ENCODE peak calls at places on chromosome 14, in six cellular contexts. Q is K562, P is testis, Z is heart left ventricle, U is transverse colon, F is ovary. S is an unnamed sample.

GRCh38 chr14:58605465-58605864 is 32.3 kb upstream of the DACT1 start:
- DNase-seq in Q (no peak), P (no peak), Z (no peak), U (no peak), F (no peak), S (no peak)

GRCh38 chr14:39626589-39627576 is 194.7 kb upstream of the FBXO33 start:
- DNase-seq in Q (no peak), P (no peak), Z (no peak), U (no peak), F (no peak), S (no peak)

GRCh38 chr14:96762650-96763049 is 34.5 kb upstream of the VRK1 start:
- DNase-seq in Q (peak), P (peak), Z (no peak), U (no peak), F (no peak), S (peak)

GRCh38 chr14:25526290-25526689 is 476.3 kb upstream of the STXBP6 start:
- DNase-seq in Q (no peak), P (no peak), Z (no peak), U (no peak), F (no peak), S (no peak)

GRCh38 chr14:76514599-76514998 is 138.7 kb downstream of the ESRRB start:
- DNase-seq in Q (peak), P (no peak), Z (no peak), U (no peak), F (no peak), S (peak)

GRCh38 chr14:68786491-68787234 is 6.2 kb downstream of the ZFP36L1 start:
- DNase-seq in Q (no peak), P (peak), Z (peak), U (no peak), F (no peak), S (peak)

GRCh38 chr14:30551460-30551859 is 7.5 kb upstream of the G2E3 start:
- DNase-seq in Q (no peak), P (no peak), Z (no peak), U (no peak), F (no peak), S (no peak)

GRCh38 chr14:23403139-23403438 is 5.0 kb downstream of the MYH6 start:
- DNase-seq in Q (no peak), P (no peak), Z (no peak), U (no peak), F (no peak), S (no peak)

GRCh38 chr14:52834440-52834842 is 43.0 kb upstream of the GNPNAT1 start:
- DNase-seq in Q (no peak), P (no peak), Z (no peak), U (no peak), F (no peak), S (no peak)

GRCh38 chr14:29805415-29806123 is 122.1 kb downstream of the PRKD1 start:
- DNase-seq in Q (peak), P (peak), Z (peak), U (peak), F (peak), S (peak)

GRCh38 chr14:40983604-40984003 is 623.1 kb upstream of the LRFN5 start:
- DNase-seq in Q (no peak), P (no peak), Z (no peak), U (no peak), F (no peak), S (no peak)

GRCh38 chr14:58873228-58873953 is 235.6 kb downstream of the DACT1 start:
- DNase-seq in Q (no peak), P (no peak), Z (no peak), U (peak), F (no peak), S (no peak)

GRCh38 chr14:63614964-63615363 is 26.7 kb downstream of the WDR89 start:
- DNase-seq in Q (no peak), P (no peak), Z (no peak), U (no peak), F (no peak), S (no peak)

GRCh38 chr14:69554500-69554899 is 20.2 kb downstream of the CCDC177 start:
- DNase-seq in Q (no peak), P (peak), Z (no peak), U (no peak), F (no peak), S (no peak)

GRCh38 chr14:55015006-55015405 is 11.9 kb downstream of the WDHD1 start:
- DNase-seq in Q (no peak), P (no peak), Z (no peak), U (no peak), F (no peak), S (no peak)

GRCh38 chr14:44149597-44149996 is 357.5 kb downstream of the FSCB start:
- DNase-seq in Q (no peak), P (peak), Z (no peak), U (no peak), F (no peak), S (peak)

GRCh38 chr14:61467281-61467680 is 145.9 kb downstream of the PRKCH start:
- DNase-seq in Q (no peak), P (no peak), Z (peak), U (no peak), F (no peak), S (no peak)

GRCh38 chr14:68164723-68165122 is 345.1 kb downstream of the RAD51B start:
- DNase-seq in Q (no peak), P (no peak), Z (no peak), U (no peak), F (no peak), S (no peak)

GRCh38 chr14:43005807-43006206 is 1399.1 kb downstream of the LRFN5 start:
- DNase-seq in Q (no peak), P (peak), Z (no peak), U (no peak), F (no peak), S (no peak)

GRCh38 chr14:47276931-47277330 is 398.5 kb downstream of the MDGA2 start:
- DNase-seq in Q (no peak), P (no peak), Z (no peak), U (no peak), F (no peak), S (no peak)

GRCh38 chr14:84090837-84091236 is 1439.1 kb upstream of the FLRT2 start:
- DNase-seq in Q (no peak), P (peak), Z (no peak), U (no peak), F (no peak), S (no peak)

GRCh38 chr14:54105406-54105805 is 148.8 kb upstream of the BMP4 start:
- DNase-seq in Q (no peak), P (no peak), Z (no peak), U (no peak), F (no peak), S (no peak)

GRCh38 chr14:68922886-68923285 is 56.2 kb downstream of the ACTN1 start:
- DNase-seq in Q (no peak), P (no peak), Z (no peak), U (no peak), F (no peak), S (no peak)

GRCh38 chr14:41549821-41550597 is 56.7 kb upstream of the LRFN5 start:
- DNase-seq in Q (no peak), P (no peak), Z (no peak), U (no peak), F (no peak), S (no peak)

GRCh38 chr14:67748312-67748711 is 46.6 kb downstream of the RDH12 start:
- DNase-seq in Q (no peak), P (no peak), Z (no peak), U (no peak), F (no peak), S (no peak)

GRCh38 chr14:72647782-72648181 is 246.1 kb downstream of the DPF3 start:
- DNase-seq in Q (no peak), P (no peak), Z (no peak), U (no peak), F (no peak), S (no peak)

GRCh38 chr14:106802413-106803364 is 1276.3 kb downstream of the TMEM121 start:
- DNase-seq in Q (no peak), P (no peak), Z (no peak), U (peak), F (no peak), S (no peak)

GRCh38 chr14:64645220-64645891 is 58.9 kb upstream of the PLEKHG3 start:
- DNase-seq in Q (no peak), P (no peak), Z (no peak), U (no peak), F (peak), S (no peak)

GRCh38 chr14:76773188-76773885 is 12.1 kb downstream of the VASH1 start:
- DNase-seq in Q (peak), P (peak), Z (peak), U (peak), F (peak), S (peak)

GRCh38 chr14:45057349-45057748 is 26.6 kb upstream of the PRPF39 start:
- DNase-seq in Q (no peak), P (no peak), Z (no peak), U (no peak), F (no peak), S (no peak)

GRCh38 chr14:45201908-45202307 is 51.1 kb downstream of the MIS18BP1 start:
- DNase-seq in Q (peak), P (peak), Z (no peak), U (no peak), F (no peak), S (peak)

GRCh38 chr14:68634346-68634745 is 158.5 kb downstream of the ZFP36L1 start:
- DNase-seq in Q (no peak), P (no peak), Z (no peak), U (no peak), F (no peak), S (no peak)

GRCh38 chr14:24429395-24430142 is at the start of the genes CBLN3 and KHNYN:
- DNase-seq in Q (peak), P (peak), Z (peak), U (peak), F (peak), S (peak)

GRCh38 chr14:69038449-69039286 is 59.6 kb upstream of the ACTN1 start:
- DNase-seq in Q (no peak), P (no peak), Z (no peak), U (no peak), F (no peak), S (no peak)

GRCh38 chr14:25197885-25198284 is 147.9 kb upstream of the STXBP6 start:
- DNase-seq in Q (no peak), P (no peak), Z (no peak), U (no peak), F (no peak), S (no peak)

GRCh38 chr14:51744372-51745150 is 92.9 kb downstream of the FRMD6 start:
- DNase-seq in Q (no peak), P (no peak), Z (no peak), U (no peak), F (no peak), S (no peak)

GRCh38 chr14:77219591-77219990 is 38.0 kb downstream of the TMEM63C start:
- DNase-seq in Q (no peak), P (peak), Z (no peak), U (no peak), F (no peak), S (no peak)

DNA sequence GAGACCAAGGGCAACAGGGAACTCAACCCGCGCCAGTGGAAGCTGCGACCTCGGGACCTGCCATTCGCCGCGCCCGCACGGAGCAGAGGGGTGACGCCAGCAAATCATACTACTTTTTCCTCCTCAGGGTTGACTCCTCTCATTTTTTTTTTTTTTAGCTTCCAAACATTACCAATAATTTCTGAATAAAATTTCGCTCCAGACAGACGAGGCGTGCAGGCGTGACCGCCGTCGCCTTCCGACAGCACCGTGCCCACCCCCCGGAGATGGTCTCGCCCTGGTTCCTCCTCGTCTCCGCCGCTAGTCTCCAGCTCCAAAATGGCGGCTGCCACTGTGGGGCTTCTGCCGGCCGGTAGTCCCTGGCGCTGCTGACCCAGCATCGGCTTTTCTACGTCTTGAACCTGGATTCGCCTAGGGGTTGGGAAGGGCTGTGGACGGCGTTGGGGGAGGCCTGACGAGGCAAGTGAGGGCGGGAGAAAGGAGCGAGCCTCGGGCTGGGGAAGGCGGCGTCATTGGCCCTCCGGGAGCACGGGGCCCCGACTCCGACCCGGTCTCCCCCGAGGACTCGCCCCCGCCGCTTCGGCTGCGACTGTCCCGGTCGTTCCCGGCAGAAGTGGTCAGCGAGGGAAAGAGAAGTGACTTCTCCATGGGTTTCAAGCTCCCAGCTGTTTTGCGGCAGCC is at the start of the genes CPSF2 and NDUFB1:
- DNase-seq in Q (peak), P (peak), Z (peak), U (peak), F (peak), S (peak)
- TF ChIP-seq POLR2A in Q (peak), P (no peak), Z (no peak), U (peak), F (peak), S (peak)

GRCh38 chr14:35403397-35404245 is 928 bp downstream of the NFKBIA start:
- DNase-seq in Q (peak), P (peak), Z (peak), U (peak), F (peak), S (peak)
- TF ChIP-seq POLR2A in Q (no peak), P (no peak), Z (no peak), U (peak), F (peak), S (peak)

DNA sequence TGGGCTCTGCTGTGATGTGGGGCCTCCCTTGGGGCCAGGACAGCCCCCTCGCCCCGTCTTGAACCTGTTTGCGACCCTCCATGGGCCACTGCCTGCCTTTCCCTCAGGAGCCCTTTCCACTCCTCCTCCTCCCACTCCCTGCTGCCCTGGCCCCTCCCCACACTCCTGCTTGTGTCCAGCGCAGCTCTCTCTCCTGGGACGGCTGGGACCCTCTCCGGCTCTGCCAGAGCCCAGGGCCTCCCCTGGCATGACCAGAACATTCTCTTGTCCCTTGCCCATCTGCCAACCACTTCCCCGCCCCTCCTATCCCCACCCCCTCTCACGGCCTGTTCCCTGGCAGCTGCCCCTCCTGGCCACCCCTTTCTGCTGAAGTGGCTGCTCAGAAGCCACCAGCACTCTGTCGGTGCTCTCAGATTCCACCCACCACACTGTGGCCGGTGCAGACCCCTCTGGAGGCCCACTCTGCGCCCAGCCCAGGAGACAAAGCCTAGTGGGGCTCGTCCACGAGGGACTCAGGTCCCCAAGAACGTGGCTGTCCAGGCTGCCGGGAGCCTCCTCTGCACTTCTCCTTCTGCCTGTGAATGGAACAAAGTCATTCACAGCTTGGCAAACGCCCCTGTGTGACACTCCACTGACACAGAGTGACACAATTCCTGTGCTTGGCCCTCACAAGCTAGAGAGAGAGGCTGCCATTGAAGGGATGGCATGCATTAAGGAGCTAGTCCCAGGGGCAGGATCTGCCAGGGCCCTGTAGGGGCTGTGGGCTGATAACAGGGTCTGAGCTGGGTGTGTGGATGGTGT is 1.4 kb downstream of the ASPG start:
- DNase-seq in Q (no peak), P (no peak), Z (peak), U (peak), F (peak), S (no peak)
- TF ChIP-seq POLR2A in Q (no peak), P (no peak), Z (no peak), U (peak), F (no peak), S (no peak)

GRCh38 chr14:105431256-105431655 is 11.6 kb downstream of the MTA1 start:
- DNase-seq in Q (no peak), P (no peak), Z (no peak), U (no peak), F (no peak), S (no peak)

GRCh38 chr14:105432657-105433056 is 13.0 kb downstream of the MTA1 start:
- DNase-seq in Q (no peak), P (no peak), Z (no peak), U (no peak), F (no peak), S (no peak)

GRCh38 chr14:105430042-105430441 is 10.4 kb downstream of the MTA1 start:
- DNase-seq in Q (no peak), P (no peak), Z (no peak), U (no peak), F (no peak), S (no peak)

GRCh38 chr14:105427893-105428485 is 8.4 kb downstream of the MTA1 start:
- DNase-seq in Q (no peak), P (no peak), Z (no peak), U (no peak), F (no peak), S (no peak)

DNA sequence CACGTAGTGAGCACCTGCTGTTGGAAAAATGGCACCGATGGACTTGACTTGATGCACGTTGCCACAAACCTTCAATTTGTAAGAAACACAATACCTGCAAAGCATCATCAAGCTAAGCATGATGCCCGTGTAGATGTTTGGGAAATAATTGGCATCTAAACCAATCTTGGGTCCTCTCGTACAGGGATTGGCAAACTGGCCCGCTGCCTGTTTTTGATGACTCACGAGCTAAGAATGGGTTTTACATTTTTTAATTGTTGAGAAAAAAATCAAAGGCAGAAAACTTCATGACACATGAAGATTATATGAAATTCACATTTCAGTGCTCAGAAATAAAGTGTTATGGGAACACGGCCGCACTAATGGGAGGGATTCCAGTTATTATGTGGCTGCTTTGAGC is 10.9 kb downstream of the MTA1 start:
- DNase-seq in Q (no peak), P (no peak), Z (no peak), U (no peak), F (peak), S (no peak)
- TF ChIP-seq POLR2A in Q (no peak), P (no peak), Z (no peak), U (no peak), F (no peak), S (no peak)

GRCh38 chr14:74491952-74492351 is 1.2 kb downstream of the NPC2 start:
- DNase-seq in Q (peak), P (peak), Z (no peak), U (no peak), F (no peak), S (peak)

GRCh38 chr14:74495356-74495755 is 1.8 kb downstream of the ISCA2 start:
- DNase-seq in Q (no peak), P (no peak), Z (no peak), U (no peak), F (no peak), S (peak)

GRCh38 chr14:74488788-74489397 is 4.2 kb downstream of the NPC2 start:
- DNase-seq in Q (no peak), P (no peak), Z (no peak), U (no peak), F (no peak), S (no peak)

GRCh38 chr14:74493343-74494261 is at the start of gene ISCA2:
- DNase-seq in Q (peak), P (peak), Z (peak), U (peak), F (peak), S (peak)

GRCh38 chr14:74492413-74493342 is at the start of gene NPC2:
- DNase-seq in Q (peak), P (no peak), Z (no peak), U (no peak), F (no peak), S (peak)
- TF ChIP-seq POLR2A in Q (no peak), P (peak), Z (no peak), U (peak), F (peak), S (no peak)

GRCh38 chr14:79734151-79734550 is 477.2 kb downstream of the DIO2 start:
- DNase-seq in Q (no peak), P (no peak), Z (no peak), U (no peak), F (no peak), S (no peak)
- TF ChIP-seq POLR2A in Q (no peak), P (no peak), Z (no peak), U (no peak), F (no peak), S (no peak)

GRCh38 chr14:100080206-100080605 is 15.0 kb downstream of the EVL start:
- DNase-seq in Q (no peak), P (no peak), Z (no peak), U (no peak), F (no peak), S (no peak)

GRCh38 chr14:100084591-100084990 is 19.4 kb downstream of the EVL start:
- DNase-seq in Q (no peak), P (peak), Z (no peak), U (no peak), F (no peak), S (no peak)

GRCh38 chr14:100082723-100083122 is 17.5 kb downstream of the EVL start:
- DNase-seq in Q (no peak), P (no peak), Z (no peak), U (no peak), F (no peak), S (no peak)

GRCh38 chr14:100083706-100084105 is 18.5 kb downstream of the EVL start:
- DNase-seq in Q (no peak), P (no peak), Z (no peak), U (no peak), F (no peak), S (no peak)

DNA sequence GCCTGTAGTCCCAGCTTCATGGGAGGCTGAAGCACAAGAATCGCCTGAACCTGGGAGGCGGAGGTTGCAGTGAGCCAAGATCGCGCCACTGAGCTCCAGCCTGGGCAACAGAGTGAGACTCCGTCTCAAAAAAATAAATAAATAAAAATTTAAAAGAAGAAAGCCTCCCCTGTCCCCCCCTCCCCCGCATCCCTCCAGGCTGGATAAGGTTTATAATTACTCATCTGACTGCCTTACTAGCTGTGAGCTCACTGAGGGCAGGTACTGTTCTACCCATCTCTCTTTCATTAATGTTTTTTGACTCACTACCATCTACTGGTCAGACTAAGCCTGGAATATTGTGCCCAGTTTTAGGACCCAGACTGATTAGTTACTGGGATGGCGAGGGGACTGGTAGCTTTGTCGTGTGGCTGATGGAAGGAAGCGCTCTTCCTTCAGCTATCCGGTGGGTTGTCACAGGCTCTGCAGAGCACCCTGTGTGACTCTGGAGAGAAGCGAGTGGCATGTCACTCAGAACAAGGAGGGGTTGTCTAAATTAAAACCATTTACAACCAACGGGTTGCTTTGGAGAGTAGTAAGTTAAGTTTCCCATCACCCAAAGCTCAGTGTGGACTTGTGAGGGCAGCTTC is 16.9 kb downstream of the EVL start:
- DNase-seq in Q (no peak), P (peak), Z (no peak), U (no peak), F (no peak), S (no peak)
- TF ChIP-seq POLR2A in Q (no peak), P (no peak), Z (no peak), U (no peak), F (no peak), S (no peak)